ENCODE peak calls at places on chromosome 2, in eight cellular contexts. G is body of pancreas; K is GM06990; E is uterus; T is CD8-positive, alpha-beta T cell; C is glutamatergic neuron; W is BJ; B is transverse colon. O is an unnamed sample.

GRCh38 chr2:62196278-62196901 is 475 bp downstream of the B3GNT2 start:
- DNase-seq in E (peak), B (peak), K (no peak), G (peak), T (peak), W (no peak), C (no peak), O (peak)

GRCh38 chr2:177056540-177056939 is 156.1 kb upstream of the HNRNPA3 start:
- DNase-seq in T (no peak), C (no peak), G (no peak), E (no peak), W (no peak), B (no peak), K (no peak), O (no peak)

GRCh38 chr2:125652260-125652659 is 1003.7 kb upstream of the GYPC start:
- DNase-seq in K (no peak), T (no peak), E (no peak), B (no peak), C (peak), G (no peak), W (no peak), O (no peak)

GRCh38 chr2:18932864-18933263 is 343.5 kb upstream of the NT5C1B start:
- DNase-seq in W (no peak), B (no peak), G (no peak), T (no peak), E (no peak), C (no peak), K (no peak), O (no peak)

GRCh38 chr2:98334439-98335078 is 11.7 kb upstream of the CNGA3 start:
- DNase-seq in T (no peak), G (no peak), E (no peak), C (no peak), W (peak), B (no peak), K (no peak), O (no peak)

GRCh38 chr2:142144547-142144946 is 13.7 kb upstream of the LRP1B start:
- DNase-seq in W (no peak), G (no peak), C (no peak), E (no peak), B (no peak), K (no peak), T (no peak), O (no peak)

GRCh38 chr2:152820048-152820447 is 101.6 kb downstream of the ARL6IP6 start:
- DNase-seq in E (no peak), K (no peak), C (no peak), G (no peak), W (no peak), B (no peak), T (no peak), O (no peak)

GRCh38 chr2:85222792-85223191 is 89.6 kb downstream of the TCF7L1 start:
- DNase-seq in W (no peak), B (no peak), G (no peak), C (no peak), K (no peak), T (no peak), E (no peak), O (no peak)

GRCh38 chr2:189836644-189837043 is 52.4 kb downstream of the PMS1 start:
- DNase-seq in B (no peak), W (peak), E (no peak), C (no peak), G (no peak), T (no peak), K (no peak), O (no peak)

GRCh38 chr2:130763405-130763804 is 8.1 kb downstream of the AMER3 start:
- DNase-seq in C (no peak), T (no peak), K (no peak), E (no peak), W (no peak), B (no peak), G (no peak), O (no peak)

GRCh38 chr2:108980076-108980475 is 8.9 kb downstream of the EDAR start:
- DNase-seq in C (no peak), T (no peak), K (no peak), W (no peak), E (no peak), B (no peak), G (peak), O (no peak)

GRCh38 chr2:237280235-237280634 is 133.7 kb downstream of the COL6A3 start:
- DNase-seq in C (no peak), G (peak), T (no peak), W (peak), E (no peak), K (no peak), B (no peak), O (no peak)

GRCh38 chr2:101516833-101517690 is 42.1 kb upstream of the RFX8 start:
- DNase-seq in B (no peak), K (no peak), E (no peak), T (no peak), G (peak), W (peak), C (no peak), O (no peak)

GRCh38 chr2:200365209-200365608 is 58.7 kb downstream of the SPATS2L start:
- DNase-seq in E (no peak), T (no peak), K (no peak), B (no peak), C (no peak), G (no peak), W (no peak), O (no peak)

GRCh38 chr2:207133862-207134519 is 31.8 kb downstream of the KLF7 start:
- DNase-seq in C (no peak), K (no peak), G (peak), E (peak), W (peak), B (peak), T (no peak), O (no peak)

GRCh38 chr2:98560256-98560771 is 48.0 kb downstream of the COA5 start:
- DNase-seq in G (no peak), T (no peak), E (no peak), C (no peak), B (no peak), K (no peak), W (peak), O (no peak)

GRCh38 chr2:98295275-98295674 is 51.0 kb upstream of the CNGA3 start:
- DNase-seq in W (no peak), K (no peak), E (no peak), C (no peak), B (no peak), G (no peak), T (no peak), O (no peak)

GRCh38 chr2:213069531-213069930 is 81.9 kb downstream of the IKZF2 start:
- DNase-seq in C (no peak), E (no peak), G (no peak), W (peak), K (no peak), B (no peak), T (no peak), O (no peak)

GRCh38 chr2:112162341-112162740 is 24.2 kb downstream of the FBLN7 start:
- DNase-seq in G (no peak), C (no peak), W (no peak), K (no peak), T (no peak), B (no peak), E (no peak), O (no peak)

GRCh38 chr2:9343524-9343923 is 79.8 kb downstream of the ITGB1BP1 start:
- DNase-seq in B (no peak), W (no peak), K (no peak), G (no peak), T (no peak), C (no peak), E (no peak), O (no peak)

GRCh38 chr2:11851881-11852280 is 105.4 kb downstream of the LPIN1 start:
- DNase-seq in K (no peak), G (no peak), B (no peak), C (no peak), W (no peak), E (no peak), T (no peak), O (no peak)

GRCh38 chr2:170505631-170506270 is 209.4 kb upstream of the SP5 start:
- DNase-seq in K (no peak), G (peak), C (no peak), E (peak), B (peak), W (no peak), T (no peak), O (no peak)

DNA sequence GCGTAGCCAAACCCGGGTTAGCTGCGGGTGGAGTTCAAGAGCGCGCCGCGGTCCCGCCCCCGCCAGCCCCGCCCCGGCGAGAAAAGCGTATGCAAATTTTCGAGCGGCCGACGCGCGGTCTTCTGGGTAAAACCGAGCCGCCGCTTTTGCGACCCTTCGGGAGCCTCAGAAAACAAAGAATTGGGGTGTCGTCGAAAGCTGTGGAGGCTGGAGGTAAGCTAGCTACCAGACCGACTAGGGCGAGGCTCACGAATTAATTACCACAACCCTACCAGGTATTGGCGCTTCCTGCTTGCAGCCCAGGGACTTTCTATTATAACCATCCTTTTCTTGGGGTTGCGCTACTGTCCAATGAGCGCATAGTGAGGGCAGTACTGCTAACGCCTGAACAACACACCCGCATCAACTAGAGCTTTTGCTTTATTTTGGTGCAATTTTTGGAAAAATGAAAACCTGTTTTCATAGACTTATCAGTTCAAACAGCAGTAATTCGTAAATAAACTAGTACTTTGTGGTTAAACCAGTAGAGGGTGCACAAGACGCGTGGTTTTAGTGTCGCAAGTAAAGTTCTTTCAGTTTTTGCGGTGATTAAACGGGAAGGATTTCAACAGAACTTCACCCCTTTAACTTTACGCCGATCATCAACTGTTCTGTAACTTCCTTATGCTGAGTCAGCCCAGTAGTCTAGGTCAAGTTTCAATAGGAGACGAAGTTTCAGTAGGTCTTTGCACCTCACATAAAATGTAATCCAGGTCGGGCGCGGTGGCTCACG is at the start of gene RNU4ATAC:
- DNase-seq in B (peak), E (peak), K (peak), T (peak), G (peak), C (peak), W (peak), O (peak)
- TF ChIP-seq CTCF in B (peak), E (peak), K (peak), T (peak), G (peak), C (peak), W (peak), O (peak)

DNA sequence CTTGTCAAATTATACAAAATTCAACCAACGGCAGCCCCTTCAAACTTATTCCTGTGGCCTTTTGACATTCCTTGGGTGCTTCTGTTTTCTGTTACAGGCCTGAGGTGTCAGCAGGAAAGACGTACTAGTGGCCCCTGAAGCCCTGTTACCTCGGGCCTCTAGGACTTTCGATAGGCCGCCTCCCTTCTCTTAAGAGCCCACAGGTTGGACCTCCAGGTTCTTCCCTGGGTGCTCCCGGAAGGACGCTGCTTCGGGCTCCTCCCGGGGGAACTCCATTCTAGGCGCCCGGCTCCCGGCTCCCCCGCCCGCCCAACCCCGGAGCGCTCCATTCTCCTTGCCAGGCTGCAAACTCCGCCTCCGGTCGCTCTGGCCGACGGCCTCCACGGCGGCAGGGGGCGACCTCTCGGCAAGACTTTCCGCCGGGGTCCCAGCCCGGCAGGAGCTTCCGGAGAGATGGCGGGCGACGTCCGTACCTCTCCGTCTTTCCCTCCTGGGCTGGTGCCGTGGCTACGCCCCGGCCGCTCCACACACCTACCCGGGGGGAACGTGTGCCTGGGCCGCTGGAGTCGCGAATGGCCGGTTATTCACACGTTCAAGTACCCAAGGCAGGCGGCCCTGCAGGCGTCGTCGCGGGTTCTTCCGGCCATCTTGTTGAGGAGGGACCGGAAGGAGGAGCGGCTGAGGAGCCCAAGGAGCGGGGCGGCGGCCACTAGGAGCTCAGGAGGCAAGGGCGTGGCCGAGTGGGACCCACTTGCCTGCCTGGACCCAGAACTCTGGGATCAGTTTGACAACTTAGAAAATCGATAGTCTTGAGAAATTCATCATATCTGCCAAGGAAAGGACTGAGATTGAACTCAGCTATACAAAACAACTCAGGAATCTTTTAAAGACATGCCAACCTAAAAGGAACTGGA is 27.5 kb downstream of the BOLA3 start:
- DNase-seq in K (peak), G (peak), W (peak), C (peak), T (peak), E (peak), B (peak), O (peak)
- TF ChIP-seq CTCF in K (peak), G (peak), W (peak), C (peak), T (peak), E (peak), B (peak), O (peak)

DNA sequence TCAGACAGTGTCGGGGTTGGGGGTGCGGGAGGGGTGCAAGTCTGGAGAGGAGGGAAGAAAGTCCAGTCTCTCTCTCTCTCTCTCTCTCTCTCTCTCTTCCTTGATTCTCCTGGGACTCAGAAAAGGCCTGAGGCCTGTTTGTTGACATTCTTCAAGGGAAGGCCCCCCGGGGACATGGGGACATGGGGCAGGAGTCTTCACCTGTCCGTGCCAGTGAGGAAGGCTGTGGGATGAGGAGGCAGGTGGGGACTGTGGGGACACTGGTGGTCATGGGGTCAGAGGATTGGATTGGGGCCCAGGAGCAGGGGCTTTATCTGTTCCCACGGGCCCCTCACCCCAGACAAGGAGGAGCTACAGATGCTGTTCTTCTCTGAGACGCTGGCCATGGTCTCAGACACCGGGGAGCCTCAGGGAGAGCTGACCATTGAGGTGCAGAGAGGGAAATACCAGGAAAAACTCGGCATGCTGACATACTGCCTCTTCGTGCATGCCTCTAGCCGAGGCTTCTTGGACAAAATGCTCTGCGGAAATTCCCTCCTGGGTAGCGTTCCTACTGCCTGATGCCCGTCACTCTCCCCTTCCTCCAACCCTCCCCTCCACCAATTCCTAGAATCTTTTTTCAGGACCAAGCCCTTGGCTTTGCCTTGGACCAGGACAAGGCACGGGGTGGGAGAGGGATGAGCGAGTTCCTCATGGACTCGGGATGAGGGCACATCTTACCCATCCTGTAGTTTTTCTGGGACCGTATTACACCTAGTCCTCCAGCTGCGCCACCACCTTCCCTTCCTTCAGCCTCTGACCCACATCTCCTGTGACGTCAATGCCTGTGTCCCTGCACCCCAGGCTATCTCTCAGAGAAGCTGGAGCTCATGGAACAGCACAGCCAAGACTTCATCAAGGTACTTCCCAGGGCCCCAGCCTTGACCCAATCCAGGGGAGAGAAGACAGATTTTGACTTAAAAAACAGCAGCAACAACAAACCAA is 829 bp downstream of the CATIP start:
- DNase-seq in T (no peak), G (peak), C (no peak), W (no peak), K (no peak), E (no peak), B (no peak), O (no peak)
- TF ChIP-seq CTCF in T (no peak), G (no peak), C (no peak), W (no peak), K (no peak), E (no peak), B (no peak), O (no peak)

GRCh38 chr2:120774557-120775160 is 39.0 kb downstream of the GLI2 start:
- DNase-seq in K (no peak), E (no peak), C (peak), G (no peak), W (no peak), B (no peak), T (no peak), O (no peak)
- TF ChIP-seq CTCF in K (no peak), E (no peak), C (no peak), G (no peak), W (no peak), B (no peak), T (no peak), O (no peak)

GRCh38 chr2:164061129-164061746 is 325.4 kb upstream of the FIGN start:
- DNase-seq in K (no peak), B (no peak), W (no peak), G (peak), E (no peak), T (no peak), C (peak), O (peak)
- TF ChIP-seq CTCF in K (peak), B (peak), W (peak), G (peak), E (no peak), T (no peak), C (peak), O (peak)

GRCh38 chr2:37638973-37639372 is 32.5 kb downstream of the CDC42EP3 start:
- DNase-seq in C (no peak), T (no peak), G (no peak), K (no peak), B (no peak), E (no peak), W (no peak), O (no peak)
- TF ChIP-seq CTCF in C (no peak), T (no peak), G (no peak), K (no peak), B (no peak), E (no peak), W (no peak), O (no peak)

GRCh38 chr2:26627350-26628105 is 13.6 kb downstream of the CIB4 start:
- DNase-seq in E (no peak), G (no peak), W (no peak), B (no peak), K (no peak), C (no peak), T (no peak), O (no peak)
- TF ChIP-seq CTCF in E (no peak), G (no peak), W (no peak), B (no peak), K (no peak), C (no peak), T (no peak), O (no peak)

DNA sequence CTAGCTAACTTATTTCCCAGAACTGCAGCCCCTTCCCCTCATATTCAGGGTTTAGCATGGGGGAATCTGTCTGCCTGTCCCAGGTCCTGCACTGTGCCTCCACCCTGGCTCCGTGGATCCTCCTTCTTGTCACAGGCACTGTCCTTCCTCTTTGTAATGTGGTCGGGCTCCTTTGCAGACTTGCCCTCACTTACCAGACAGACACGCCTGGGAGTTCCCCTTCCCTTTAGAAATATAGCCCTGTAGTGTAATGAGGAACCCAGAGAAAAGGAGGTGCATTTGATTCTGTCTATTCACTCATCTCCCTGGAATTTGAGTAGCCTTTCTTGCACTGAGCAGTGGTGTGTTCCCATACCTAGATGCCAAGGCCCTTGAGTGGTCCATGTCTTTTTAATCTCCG is 108.8 kb downstream of the TRIM43 start:
- DNase-seq in G (peak), C (no peak), W (no peak), E (no peak), T (no peak), B (no peak), K (no peak), O (no peak)
- TF ChIP-seq CTCF in G (no peak), C (no peak), W (no peak), E (no peak), T (no peak), B (no peak), K (no peak), O (no peak)